ENCODE peak calls at places on chromosomes 11 and 22, in four cellular contexts. D is 8988T, K is kidney epithelial cell, I is H9. S is an unnamed sample.

GRCh38 chr22:50627452-50627913 is 469 bp downstream of the ARSA start:
- DNase-seq in D (no peak), K (no peak), I (peak), S (no peak)

GRCh38 chr22:40289991-40290459 is 56.3 kb upstream of the ADSL start:
- DNase-seq in D (no peak), K (no peak), I (no peak), S (no peak)

GRCh38 chr11:92163879-92164278 is 60.7 kb upstream of the FAT3 start:
- DNase-seq in D (no peak), K (no peak), I (no peak), S (no peak)

GRCh38 chr11:18563090-18563730 is 25.3 kb downstream of the UEVLD start:
- DNase-seq in D (no peak), K (no peak), I (no peak), S (no peak)

GRCh38 chr11:94424011-94424410 is 22.8 kb upstream of the GPR83 start:
- DNase-seq in D (no peak), K (no peak), I (no peak), S (no peak)

GRCh38 chr11:46920709-46921108 is 2.4 kb upstream of the LRP4 start:
- DNase-seq in D (no peak), K (peak), I (no peak), S (peak)

GRCh38 chr11:2096919-2097301 is 42.3 kb downstream of the IGF2 start:
- DNase-seq in D (no peak), K (no peak), I (peak), S (no peak)

GRCh38 chr11:72890881-72891280 is 76.7 kb downstream of the ATG16L2 start:
- DNase-seq in D (no peak), K (no peak), I (no peak), S (no peak)

GRCh38 chr22:30277547-30278344 is 11.1 kb upstream of the OSM start:
- DNase-seq in D (no peak), K (no peak), I (no peak), S (no peak)

GRCh38 chr11:75428301-75428724 is 4.7 kb downstream of the KLHL35 start:
- DNase-seq in D (peak), K (peak), I (peak), S (no peak)

S was measured in epithelial cell of prostate.